ENCODE peak calls at places on chromosomes 1 and 21, in eight cellular contexts. Y is amniotic stem cell, S is T-cell, M is H9, W is prostate gland, I is glomerular endothelial cell, A is fibroblast of the aortic adventitia, Q is GM03348. F is an unnamed sample.

GRCh38 chr1:41915786-41916571 is 2.7 kb downstream of the HIVEP3 start:
- DNase-seq in W (peak), I (no peak), S (peak), M (no peak), A (no peak), Q (no peak), Y (no peak), F (no peak)

GRCh38 chr1:26833432-26834405 is 7.2 kb downstream of the ZDHHC18 start:
- DNase-seq in Y (no peak), W (no peak), A (no peak), I (no peak), Q (no peak), S (peak), M (no peak), F (no peak)

GRCh38 chr1:14260480-14260879 is 338.0 kb upstream of the KAZN start:
- DNase-seq in A (no peak), I (no peak), S (no peak), M (no peak), Q (no peak), Y (no peak), W (no peak), F (no peak)

GRCh38 chr1:20211511-20211931 is 25.2 kb upstream of the PLA2G2C start:
- DNase-seq in S (no peak), Q (peak), Y (no peak), W (no peak), M (no peak), I (no peak), A (no peak), F (no peak)

GRCh38 chr21:34576043-34576466 is 38.9 kb downstream of the RCAN1 start:
- DNase-seq in Y (no peak), W (peak), M (no peak), Q (no peak), I (no peak), S (no peak), A (peak), F (no peak)

GRCh38 chr1:218869276-218869675 is 304.4 kb upstream of the LYPLAL1 start:
- DNase-seq in Y (no peak), A (no peak), Q (no peak), S (no peak), I (no peak), W (no peak), M (no peak), F (no peak)

GRCh38 chr21:36429672-36430546 is 44.7 kb downstream of the CHAF1B start:
- DNase-seq in M (peak), Q (peak), I (peak), S (peak), W (peak), A (peak), Y (peak), F (peak)

GRCh38 chr1:118151312-118151937 is 33.6 kb downstream of the SPAG17 start:
- DNase-seq in Q (peak), I (peak), M (peak), A (peak), W (peak), S (no peak), Y (no peak), F (peak)

GRCh38 chr1:19771350-19771749 is 28.4 kb downstream of the TMCO4 start:
- DNase-seq in Q (no peak), A (no peak), Y (no peak), S (no peak), I (no peak), W (no peak), M (no peak), F (no peak)

GRCh38 chr21:43885721-43886120 is 20.7 kb downstream of the AGPAT3 start:
- DNase-seq in A (no peak), I (no peak), M (no peak), Y (no peak), W (no peak), S (no peak), Q (no peak), F (no peak)

GRCh38 chr1:212743901-212744475 is 44.3 kb upstream of the BATF3 start:
- DNase-seq in A (no peak), W (no peak), S (no peak), Q (no peak), Y (no peak), I (no peak), M (no peak), F (no peak)

GRCh38 chr1:85654066-85654782 is 54.0 kb downstream of the ZNHIT6 start:
- DNase-seq in I (no peak), Q (peak), S (no peak), M (no peak), A (peak), W (no peak), Y (peak), F (no peak)

GRCh38 chr21:25862596-25862995 is 127.8 kb downstream of the GABPA start:
- DNase-seq in W (no peak), A (peak), M (no peak), S (no peak), Y (no peak), Q (peak), I (no peak), F (peak)

GRCh38 chr1:53025034-53025777 is 36.8 kb upstream of the PODN start:
- DNase-seq in A (peak), M (no peak), I (no peak), Y (peak), S (no peak), Q (peak), W (no peak), F (no peak)

GRCh38 chr1:27536767-27537166 is 46.8 kb upstream of the WASF2 start:
- DNase-seq in M (peak), A (peak), Q (peak), S (no peak), W (no peak), I (no peak), Y (peak), F (peak)

GRCh38 chr1:206537141-206537540 is 29.8 kb downstream of the RASSF5 start:
- DNase-seq in W (no peak), M (no peak), S (no peak), A (no peak), Q (no peak), I (no peak), Y (no peak), F (no peak)

GRCh38 chr1:3903141-3904005 is 3.3 kb upstream of the C1orf174 start:
- DNase-seq in Q (no peak), S (no peak), M (no peak), I (no peak), W (no peak), A (no peak), Y (no peak), F (no peak)

GRCh38 chr1:114040273-114041043 is 61.2 kb downstream of the OLFML3 start:
- DNase-seq in A (peak), Y (no peak), W (no peak), S (no peak), M (no peak), I (no peak), Q (peak), F (no peak)

GRCh38 chr1:81588149-81588548 is 212.6 kb upstream of the ADGRL2 start:
- DNase-seq in A (no peak), Q (no peak), Y (no peak), M (no peak), I (no peak), W (no peak), S (no peak), F (no peak)

GRCh38 chr1:180927841-180928240 is 15.1 kb downstream of the KIAA1614 start:
- DNase-seq in A (no peak), W (no peak), M (no peak), Q (no peak), S (no peak), Y (no peak), I (no peak), F (no peak)

GRCh38 chr1:236155399-236155767 is 13.0 kb downstream of the GPR137B start:
- DNase-seq in Q (no peak), S (no peak), A (no peak), W (no peak), Y (no peak), M (no peak), I (no peak), F (no peak)

GRCh38 chr1:168386949-168387586 is 106.4 kb downstream of the TBX19 start:
- DNase-seq in S (peak), Q (no peak), M (peak), W (peak), Y (no peak), I (no peak), A (no peak), F (peak)

GRCh38 chr1:184622136-184622823 is 132.4 kb downstream of the EDEM3 start:
- DNase-seq in W (peak), Y (no peak), A (peak), M (no peak), Q (peak), I (no peak), S (no peak), F (no peak)

GRCh38 chr1:215657016-215657415 is 89.9 kb downstream of the KCTD3 start:
- DNase-seq in M (no peak), I (no peak), W (no peak), S (no peak), A (no peak), Y (no peak), Q (no peak), F (no peak)

GRCh38 chr1:156838972-156839371 is 19.9 kb downstream of the INSRR start:
- DNase-seq in W (no peak), I (no peak), A (peak), S (peak), M (peak), Q (peak), Y (no peak), F (peak)

GRCh38 chr1:228098323-228098931 is 4.7 kb downstream of the C1orf35 start:
- DNase-seq in I (no peak), A (no peak), W (no peak), Q (no peak), M (peak), S (no peak), Y (no peak), F (no peak)

GRCh38 chr1:214658785-214659184 is 55.8 kb downstream of the CENPF start:
- DNase-seq in S (no peak), I (no peak), W (no peak), Q (peak), A (peak), M (no peak), Y (peak), F (peak)

GRCh38 chr1:83929184-83929583 is 69.7 kb downstream of the TTLL7 start:
- DNase-seq in A (peak), I (no peak), M (no peak), Q (peak), Y (no peak), S (no peak), W (no peak), F (no peak)

GRCh38 chr1:245704765-245705164 is 550.0 kb downstream of the KIF26B start:
- DNase-seq in I (no peak), Y (no peak), Q (peak), A (peak), M (peak), S (no peak), W (no peak), F (no peak)

GRCh38 chr1:76268341-76268740 is 193.8 kb downstream of the ST6GALNAC3 start:
- DNase-seq in Y (no peak), M (no peak), A (no peak), W (no peak), Q (no peak), S (no peak), I (no peak), F (no peak)

GRCh38 chr1:21913258-21913657 is 23.9 kb downstream of the HSPG2 start:
- DNase-seq in M (peak), Q (no peak), I (no peak), A (no peak), W (no peak), Y (no peak), S (no peak), F (peak)

GRCh38 chr1:230348386-230349022 is 77.6 kb downstream of the PGBD5 start:
- DNase-seq in M (no peak), Y (no peak), Q (no peak), I (no peak), A (no peak), S (no peak), W (no peak), F (no peak)